ENCODE peak calls at places on chromosomes 5 and 9, in seven cellular contexts. Q is neuronal stem cell, J is H7, E is transverse colon, H is SK-N-SH, A is adipocyte, N is heart right ventricle. O is an unnamed sample.

GRCh38 chr5:180491496-180491895 is 2.7 kb upstream of the CNOT6 start:
- DNase-seq in E (no peak), H (no peak), Q (no peak), A (no peak), N (no peak), J (peak; percentile 58), O (no peak)

GRCh38 chr9:6105738-6106137 is 90.3 kb upstream of the RANBP6 start:
- DNase-seq in E (no peak), N (no peak), A (no peak), Q (no peak), J (no peak), H (no peak), O (no peak)

GRCh38 chr9:14865206-14865605 is 45.0 kb downstream of the FREM1 start:
- DNase-seq in J (no peak), A (no peak), N (no peak), Q (no peak), E (no peak), H (peak; percentile 56), O (no peak)

GRCh38 chr9:14423816-14424261 is 109.9 kb upstream of the NFIB start:
- DNase-seq in Q (no peak), J (no peak), N (no peak), E (no peak), H (no peak), A (peak; percentile 75), O (no peak)

GRCh38 chr5:116343961-116344360 is 230.7 kb downstream of the SEMA6A start:
- DNase-seq in Q (no peak), A (no peak), J (peak; percentile 37), H (no peak), E (no peak), N (peak; percentile 30), O (no peak)

GRCh38 chr5:159050408-159051091 is 49.2 kb downstream of the EBF1 start:
- DNase-seq in N (no peak), Q (no peak), A (peak; percentile 56), H (no peak), J (peak; percentile 9), E (no peak), O (no peak)

GRCh38 chr5:178453224-178453623 is 137.0 kb downstream of the COL23A1 start:
- DNase-seq in J (peak; percentile 62), N (no peak), E (no peak), Q (no peak), A (peak; percentile 2), H (no peak), O (no peak)

GRCh38 chr9:138044485-138045383 is 167.2 kb downstream of the CACNA1B start:
- DNase-seq in A (no peak), H (peak; percentile 31), J (peak; percentile 35), Q (no peak), E (no peak), N (no peak), O (no peak)

GRCh38 chr5:14914603-14915277 is 43.2 kb upstream of the ANKH start:
- DNase-seq in H (no peak), J (no peak), Q (no peak), E (no peak), A (peak; percentile 74), N (no peak), O (no peak)

GRCh38 chr5:159878988-159879471 is 37.3 kb upstream of the ADRA1B start:
- DNase-seq in Q (peak; percentile 67), H (peak; percentile 44), E (peak; percentile 56), N (peak; percentile 65), J (peak; percentile 72), A (peak; percentile 84), O (no peak)

GRCh38 chr5:173890195-173890951 is 2.2 kb downstream of the CPEB4 start:
- DNase-seq in Q (no peak), E (no peak), H (peak; percentile 51), J (peak; percentile 24), N (peak; percentile 45), A (no peak), O (no peak)

GRCh38 chr5:157828031-157828948 is 30.7 kb downstream of the CLINT1 start:
- DNase-seq in N (no peak), E (no peak), A (peak; percentile 15), Q (no peak), J (no peak), H (no peak), O (no peak)

GRCh38 chr5:137761560-137761959 is 7.4 kb upstream of the HNRNPA0 start:
- DNase-seq in N (no peak), H (no peak), J (no peak), A (no peak), Q (no peak), E (no peak), O (no peak)

GRCh38 chr9:121201045-121201737 is 478 bp downstream of the RAB14 start:
- DNase-seq in E (peak; percentile 60), H (no peak), N (peak; percentile 65), A (peak; percentile 66), Q (peak; percentile 24), J (peak; percentile 75), O (peak; percentile 92)

DNA sequence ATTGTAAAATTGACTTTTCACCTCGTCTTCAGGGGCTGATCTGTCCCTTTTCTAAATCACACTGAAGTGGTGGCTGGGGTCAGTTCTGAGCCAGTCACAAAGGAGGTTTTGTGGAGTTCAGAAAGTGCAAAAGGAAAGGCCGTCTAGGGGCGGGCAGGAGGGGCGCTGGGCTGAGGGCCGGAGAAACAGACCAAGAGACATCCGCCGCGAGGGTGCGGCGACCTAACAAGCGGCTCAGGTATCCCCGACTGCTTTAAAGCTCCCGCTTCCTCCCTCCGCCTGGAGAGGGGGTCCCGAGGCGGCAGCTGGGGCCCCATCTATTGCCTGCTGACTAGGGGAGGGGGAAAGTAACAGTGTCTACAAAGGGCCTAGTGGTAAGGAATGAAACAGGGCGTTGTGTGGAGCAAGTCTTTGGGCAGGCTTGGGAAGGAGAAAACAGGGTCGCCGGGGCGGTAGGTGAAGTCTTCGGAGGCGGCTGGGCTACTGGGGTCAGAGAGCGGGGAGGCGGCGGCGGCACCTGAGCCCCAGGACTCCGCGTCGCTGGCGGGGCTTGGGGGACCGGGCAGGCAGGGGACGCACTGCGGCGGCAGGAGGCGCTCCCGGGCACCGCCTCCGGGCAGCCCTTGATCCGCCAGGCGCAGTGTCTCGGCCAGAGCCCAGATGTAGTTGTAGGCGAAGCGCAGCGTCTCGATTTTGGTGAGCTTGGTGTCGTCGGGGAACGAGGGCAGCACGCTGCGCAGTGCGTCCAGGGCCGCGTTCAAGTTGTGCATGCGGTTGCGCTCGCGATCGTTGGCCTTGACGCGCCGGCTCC is 950 bp downstream of the NEUROG1 start:
- DNase-seq in E (no peak), J (peak; percentile 92), H (peak; percentile 52), Q (no peak), A (no peak), N (no peak), O (no peak)
- H3K27me3 ChIP-seq in E (peaks cover 100% of the 10 kb centered on the region), J (peaks cover 100% of the 10 kb centered on the region), H (peaks cover 89% of the 10 kb centered on the region), Q (peaks cover 84% of the 10 kb centered on the region), A (peaks cover 92% of the 10 kb centered on the region), N (peaks cover 99% of the 10 kb centered on the region), O (peaks cover 49% of the 10 kb centered on the region)

GRCh38 chr9:114474425-114474824 is 30.8 kb downstream of the WHRN start:
- DNase-seq in J (no peak), A (no peak), H (no peak), Q (no peak), E (no peak), N (no peak), O (no peak)

GRCh38 chr9:114478459-114478858 is 26.8 kb downstream of the WHRN start:
- DNase-seq in E (no peak), J (no peak), A (no peak), H (no peak), N (no peak), Q (no peak), O (no peak)

GRCh38 chr9:114475412-114476136 is 29.7 kb downstream of the WHRN start:
- DNase-seq in J (no peak), Q (no peak), H (no peak), E (no peak), N (no peak), A (no peak), O (no peak)

GRCh38 chr9:114476891-114477469 is 28.3 kb downstream of the WHRN start:
- DNase-seq in N (no peak), J (no peak), H (no peak), E (no peak), A (no peak), Q (no peak), O (no peak)

GRCh38 chr9:114477642-114478041 is 27.6 kb downstream of the WHRN start:
- DNase-seq in H (no peak), Q (no peak), E (no peak), N (no peak), A (no peak), J (no peak), O (no peak)
- H3K27me3 ChIP-seq in H (no peaks in the 10 kb centered on the region), Q (no peaks in the 10 kb centered on the region), E (no peaks in the 10 kb centered on the region), N (peaks cover 6% of the 10 kb centered on the region), A (no peaks in the 10 kb centered on the region), J (no peaks in the 10 kb centered on the region), O (no peaks in the 10 kb centered on the region)

GRCh38 chr5:174998131-174998730 is 273.8 kb downstream of the MSX2 start:
- DNase-seq in A (no peak), E (no peak), H (no peak), N (no peak), J (no peak), Q (no peak), O (no peak)

GRCh38 chr5:174995827-174996226 is 271.4 kb downstream of the MSX2 start:
- DNase-seq in N (no peak), J (no peak), A (no peak), E (no peak), Q (no peak), H (no peak), O (no peak)

GRCh38 chr5:174999581-174999980 is 275.2 kb downstream of the MSX2 start:
- DNase-seq in H (no peak), A (no peak), N (no peak), E (no peak), J (no peak), Q (no peak), O (no peak)

GRCh38 chr5:174997688-174998087 is 273.3 kb downstream of the MSX2 start:
- DNase-seq in J (no peak), A (no peak), N (no peak), E (no peak), H (no peak), Q (no peak), O (no peak)

GRCh38 chr5:174996941-174997340 is 272.6 kb downstream of the MSX2 start:
- DNase-seq in Q (no peak), N (no peak), E (no peak), J (no peak), H (no peak), A (no peak), O (no peak)
- H3K27me3 ChIP-seq in Q (no peaks in the 10 kb centered on the region), N (peaks cover 20% of the 10 kb centered on the region), E (no peaks in the 10 kb centered on the region), J (no peaks in the 10 kb centered on the region), H (no peaks in the 10 kb centered on the region), A (peaks cover 8% of the 10 kb centered on the region), O (no peaks in the 10 kb centered on the region)

GRCh38 chr9:134643306-134643705 is 1.7 kb downstream of the COL5A1 start:
- DNase-seq in J (peak; percentile 74), E (no peak), Q (no peak), A (peak; percentile 60), H (peak; percentile 63), N (no peak), O (no peak)

GRCh38 chr9:134647359-134648115 is 5.9 kb downstream of the COL5A1 start:
- DNase-seq in A (no peak), Q (no peak), N (no peak), J (peak; percentile 39), E (no peak), H (no peak), O (no peak)

GRCh38 chr9:134642385-134643181 is 980 bp downstream of the COL5A1 start:
- DNase-seq in E (peak; percentile 58), N (peak; percentile 62), A (peak; percentile 78), Q (peak; percentile 49), J (peak; percentile 89), H (peak; percentile 66), O (peak; percentile 55)

GRCh38 chr9:134645607-134646365 is 4.2 kb downstream of the COL5A1 start:
- DNase-seq in A (no peak), N (no peak), H (no peak), Q (no peak), J (no peak), E (no peak), O (no peak)

GRCh38 chr9:134644715-134645606 is 3.4 kb downstream of the COL5A1 start:
- DNase-seq in H (peak; percentile 81), E (peak; percentile 60), Q (no peak), A (peak; percentile 99), J (peak; percentile 87), N (peak; percentile 73), O (peak; percentile 53)
- H3K27me3 ChIP-seq in H (no peaks in the 10 kb centered on the region), E (peaks cover 32% of the 10 kb centered on the region), Q (peaks cover 12% of the 10 kb centered on the region), A (no peaks in the 10 kb centered on the region), J (peaks cover 5% of the 10 kb centered on the region), N (no peaks in the 10 kb centered on the region), O (peaks cover 38% of the 10 kb centered on the region)

O was measured in left lung.